ENCODE peak calls at places on chromosomes 4 and X, in seven cellular contexts. One of them, this sample, is unnamed.

GRCh38 chr4:25921922-25922321 is 7.9 kb downstream of the SMIM20 start:
- ATAC-seq in activated naive CD4-positive, alpha-beta T cell treated with anti-CD3 and anti-CD28 coated beads, Interleukin-2, amount 50 U/mL, for 72 hours: no peak
- ATAC-seq in T-cell: no peak
- ATAC-seq in GM12878: no peak
- ATAC-seq in omental fat pad: no peak
- ATAC-seq in natural killer cell: no peak
- ATAC-seq in left colon: no peak
- ATAC-seq in this sample: no peak

GRCh38 chr4:63618883-63619573 is 790.2 kb downstream of the TECRL start:
- ATAC-seq in omental fat pad: no peak
- ATAC-seq in natural killer cell: no peak
- ATAC-seq in T-cell: no peak
- ATAC-seq in GM12878: peak; percentile 66
- ATAC-seq in left colon: no peak
- ATAC-seq in activated naive CD4-positive, alpha-beta T cell treated with anti-CD3 and anti-CD28 coated beads, Interleukin-2, amount 50 U/mL, for 72 hours: no peak
- ATAC-seq in this sample: no peak

GRCh38 chr4:172308078-172308477 is 494.9 kb downstream of the GALNTL6 start:
- ATAC-seq in natural killer cell: no peak
- ATAC-seq in omental fat pad: no peak
- ATAC-seq in left colon: no peak
- ATAC-seq in GM12878: peak; percentile 48
- ATAC-seq in T-cell: no peak
- ATAC-seq in activated naive CD4-positive, alpha-beta T cell treated with anti-CD3 and anti-CD28 coated beads, Interleukin-2, amount 50 U/mL, for 72 hours: no peak
- ATAC-seq in this sample: no peak

GRCh38 chr4:118712872-118713271 is 27.7 kb downstream of the METTL14 start:
- ATAC-seq in GM12878: peak; percentile 68
- ATAC-seq in natural killer cell: no peak
- ATAC-seq in left colon: no peak
- ATAC-seq in T-cell: no peak
- ATAC-seq in activated naive CD4-positive, alpha-beta T cell treated with anti-CD3 and anti-CD28 coated beads, Interleukin-2, amount 50 U/mL, for 72 hours: peak; percentile 94
- ATAC-seq in omental fat pad: no peak
- ATAC-seq in this sample: no peak

GRCh38 chr4:151641167-151641566 is 119.6 kb downstream of the GATB start:
- ATAC-seq in activated naive CD4-positive, alpha-beta T cell treated with anti-CD3 and anti-CD28 coated beads, Interleukin-2, amount 50 U/mL, for 72 hours: no peak
- ATAC-seq in GM12878: no peak
- ATAC-seq in natural killer cell: no peak
- ATAC-seq in left colon: no peak
- ATAC-seq in T-cell: no peak
- ATAC-seq in omental fat pad: peak; percentile 62
- ATAC-seq in this sample: peak; percentile 87

GRCh38 chr4:177384856-177385396 is 57.3 kb downstream of the AGA start:
- ATAC-seq in omental fat pad: no peak
- ATAC-seq in left colon: no peak
- ATAC-seq in T-cell: no peak
- ATAC-seq in natural killer cell: no peak
- ATAC-seq in GM12878: no peak
- ATAC-seq in activated naive CD4-positive, alpha-beta T cell treated with anti-CD3 and anti-CD28 coated beads, Interleukin-2, amount 50 U/mL, for 72 hours: no peak
- ATAC-seq in this sample: no peak

GRCh38 chr4:4417886-4418285 is 31.0 kb downstream of the NSG1 start:
- ATAC-seq in omental fat pad: no peak
- ATAC-seq in GM12878: no peak
- ATAC-seq in T-cell: no peak
- ATAC-seq in left colon: no peak
- ATAC-seq in activated naive CD4-positive, alpha-beta T cell treated with anti-CD3 and anti-CD28 coated beads, Interleukin-2, amount 50 U/mL, for 72 hours: no peak
- ATAC-seq in natural killer cell: no peak
- ATAC-seq in this sample: no peak

GRCh38 chrX:136204571-136204970 is 46.6 kb downstream of the MAP7D3 start:
- ATAC-seq in GM12878: no peak
- ATAC-seq in omental fat pad: peak; percentile 34
- ATAC-seq in left colon: peak; percentile 86
- ATAC-seq in natural killer cell: peak; percentile 62
- ATAC-seq in T-cell: peak; percentile 36
- ATAC-seq in activated naive CD4-positive, alpha-beta T cell treated with anti-CD3 and anti-CD28 coated beads, Interleukin-2, amount 50 U/mL, for 72 hours: peak; percentile 32
- ATAC-seq in this sample: no peak

GRCh38 chr4:186021461-186022167 is 47.3 kb upstream of the TLR3 start:
- ATAC-seq in natural killer cell: peak; percentile 46
- ATAC-seq in omental fat pad: peak; percentile 60
- ATAC-seq in T-cell: no peak
- ATAC-seq in activated naive CD4-positive, alpha-beta T cell treated with anti-CD3 and anti-CD28 coated beads, Interleukin-2, amount 50 U/mL, for 72 hours: no peak
- ATAC-seq in left colon: peak; percentile 71
- ATAC-seq in GM12878: peak; percentile 64
- ATAC-seq in this sample: no peak

GRCh38 chrX:154990496-154990895 is 32.0 kb downstream of the F8 start:
- ATAC-seq in natural killer cell: no peak
- ATAC-seq in activated naive CD4-positive, alpha-beta T cell treated with anti-CD3 and anti-CD28 coated beads, Interleukin-2, amount 50 U/mL, for 72 hours: peak; percentile 48
- ATAC-seq in left colon: no peak
- ATAC-seq in T-cell: no peak
- ATAC-seq in omental fat pad: no peak
- ATAC-seq in GM12878: peak; percentile 87
- ATAC-seq in this sample: no peak

GRCh38 chrX:13123247-13123856 is 78.9 kb upstream of the FAM9C start:
- ATAC-seq in activated naive CD4-positive, alpha-beta T cell treated with anti-CD3 and anti-CD28 coated beads, Interleukin-2, amount 50 U/mL, for 72 hours: no peak
- ATAC-seq in T-cell: no peak
- ATAC-seq in GM12878: no peak
- ATAC-seq in left colon: no peak
- ATAC-seq in omental fat pad: no peak
- ATAC-seq in natural killer cell: peak; percentile 5
- ATAC-seq in this sample: no peak

GRCh38 chr4:2852481-2852881 is 8.8 kb downstream of the ADD1 start:
- ATAC-seq in natural killer cell: peak; percentile 71
- ATAC-seq in omental fat pad: no peak
- ATAC-seq in GM12878: peak; percentile 67
- ATAC-seq in T-cell: peak; percentile 69
- ATAC-seq in left colon: peak; percentile 76
- ATAC-seq in activated naive CD4-positive, alpha-beta T cell treated with anti-CD3 and anti-CD28 coated beads, Interleukin-2, amount 50 U/mL, for 72 hours: peak; percentile 28
- ATAC-seq in this sample: peak; percentile 60

This sample was measured in esophagus mucosa.